ENCODE peak calls at places on chromosomes 3 and 15, in eight cellular contexts. E is brain microvascular endothelial cell; S is naive B cell; X is activated T-cell treated with anti-CD3 and anti-CD28 coated beads, Interleukin-2, amount 50 U/mL, for 72 hours; U is mucosa of descending colon; D is NCI-H1092; R is hippocampal formation; L is MV-4-11. M is an unnamed sample.

GRCh38 chr3:158105710-158106438 is at the start of gene SHOX2:
- DNase-seq in E (no peak), S (no peak), X (peak), U (peak), D (no peak), R (no peak), L (peak), M (peak)

GRCh38 chr3:17645074-17645698 is 97.2 kb downstream of the TBC1D5 start:
- DNase-seq in E (peak), S (peak), X (no peak), U (no peak), D (peak), R (peak), L (peak), M (peak)

GRCh38 chr3:148131990-148132638 is 565.6 kb upstream of the AGTR1 start:
- DNase-seq in E (peak), S (no peak), X (no peak), U (no peak), D (no peak), R (no peak), L (no peak), M (no peak)

GRCh38 chr15:94203321-94203720 is 28.0 kb upstream of the MCTP2 start:
- DNase-seq in E (no peak), S (no peak), X (no peak), U (no peak), D (no peak), R (no peak), L (no peak), M (peak)

GRCh38 chr3:126522363-126522788 is 1.6 kb upstream of the CHST13 start:
- DNase-seq in E (peak), S (peak), X (peak), U (peak), D (peak), R (peak), L (no peak), M (peak)

GRCh38 chr15:41862515-41863116 is 24.0 kb downstream of the PLA2G4B start:
- DNase-seq in E (no peak), S (no peak), X (no peak), U (peak), D (no peak), R (no peak), L (no peak), M (no peak)

GRCh38 chr3:47082519-47082918 is 81.4 kb downstream of the SETD2 start:
- DNase-seq in E (no peak), S (no peak), X (no peak), U (no peak), D (no peak), R (no peak), L (peak), M (peak)

GRCh38 chr15:46442196-46442595 is 807.4 kb downstream of the SQOR start:
- DNase-seq in E (no peak), S (no peak), X (no peak), U (no peak), D (no peak), R (no peak), L (no peak), M (no peak)

GRCh38 chr3:10238330-10238995 is 9.8 kb upstream of the TATDN2 start:
- DNase-seq in E (no peak), S (no peak), X (peak), U (no peak), D (no peak), R (no peak), L (peak), M (peak)

GRCh38 chr3:183871541-183871940 is 13.1 kb downstream of the PARL start:
- DNase-seq in E (no peak), S (no peak), X (no peak), U (no peak), D (no peak), R (no peak), L (no peak), M (no peak)

GRCh38 chr3:32147935-32148334 is 41.5 kb downstream of the GPD1L start:
- DNase-seq in E (no peak), S (no peak), X (no peak), U (no peak), D (no peak), R (peak), L (no peak), M (peak)

GRCh38 chr3:122626515-122627180 is 49.2 kb downstream of the PARP15 start:
- DNase-seq in E (no peak), S (no peak), X (no peak), U (no peak), D (no peak), R (no peak), L (no peak), M (no peak)

GRCh38 chr15:44173813-44174212 is 21.3 kb downstream of the FRMD5 start:
- DNase-seq in E (no peak), S (no peak), X (no peak), U (no peak), D (no peak), R (no peak), L (no peak), M (no peak)

GRCh38 chr15:52653451-52653964 is 25.7 kb downstream of the ATOSA start:
- DNase-seq in E (peak), S (no peak), X (no peak), U (no peak), D (no peak), R (no peak), L (no peak), M (no peak)

GRCh38 chr3:51967384-51968174 is at the start of gene PCBP4:
- DNase-seq in E (no peak), S (peak), X (peak), U (peak), D (peak), R (peak), L (no peak), M (peak)

GRCh38 chr3:27368831-27369607 is at the start of gene NEK10:
- DNase-seq in E (peak), S (peak), X (peak), U (peak), D (peak), R (peak), L (peak), M (peak)

GRCh38 chr3:172476339-172476738 is 28.1 kb upstream of the GHSR start:
- DNase-seq in E (no peak), S (no peak), X (no peak), U (no peak), D (no peak), R (no peak), L (peak), M (peak)

GRCh38 chr15:45521596-45522167 is 873 bp downstream of the SLC30A4 start:
- DNase-seq in E (no peak), S (peak), X (no peak), U (no peak), D (no peak), R (peak), L (no peak), M (peak)

GRCh38 chr3:43641306-43642114 is 19.7 kb upstream of the ANO10 start:
- DNase-seq in E (no peak), S (no peak), X (no peak), U (no peak), D (no peak), R (no peak), L (no peak), M (peak)

GRCh38 chr3:52433328-52434060 is 11.4 kb downstream of the SEMA3G start:
- DNase-seq in E (no peak), S (no peak), X (no peak), U (no peak), D (no peak), R (no peak), L (no peak), M (no peak)

GRCh38 chr3:23884481-23884880 is 32.3 kb downstream of the NKIRAS1 start:
- DNase-seq in E (no peak), S (no peak), X (no peak), U (no peak), D (no peak), R (no peak), L (peak), M (peak)

GRCh38 chr3:183144403-183144802 is 18.1 kb downstream of the LAMP3 start:
- DNase-seq in E (no peak), S (no peak), X (no peak), U (no peak), D (no peak), R (no peak), L (no peak), M (no peak)

GRCh38 chr3:129824926-129825541 is 68.5 kb downstream of the TMCC1 start:
- DNase-seq in E (no peak), S (peak), X (peak), U (no peak), D (peak), R (no peak), L (no peak), M (peak)

GRCh38 chr15:37135225-37135624 is 34.9 kb upstream of the MEIS2 start:
- DNase-seq in E (no peak), S (no peak), X (no peak), U (no peak), D (no peak), R (no peak), L (peak), M (peak)

GRCh38 chr15:98967916-98968315 is 39.7 kb downstream of the PGPEP1L start:
- DNase-seq in E (no peak), S (no peak), X (no peak), U (no peak), D (no peak), R (no peak), L (no peak), M (no peak)

GRCh38 chr15:70810916-70811578 is 42.9 kb downstream of the LARP6 start:
- DNase-seq in E (no peak), S (no peak), X (no peak), U (no peak), D (no peak), R (no peak), L (no peak), M (no peak)

GRCh38 chr15:91021516-91022074 is 799 bp downstream of the VPS33B start:
- DNase-seq in E (peak), S (no peak), X (no peak), U (no peak), D (peak), R (no peak), L (no peak), M (no peak)

GRCh38 chr15:23860290-23860751 is 173.2 kb upstream of the NDN start:
- DNase-seq in E (no peak), S (no peak), X (no peak), U (no peak), D (no peak), R (no peak), L (no peak), M (no peak)

GRCh38 chr3:148162132-148162531 is 535.6 kb upstream of the AGTR1 start:
- DNase-seq in E (no peak), S (no peak), X (no peak), U (no peak), D (no peak), R (no peak), L (no peak), M (no peak)

GRCh38 chr3:174325834-174326705 is 533.1 kb upstream of the NAALADL2 start:
- DNase-seq in E (no peak), S (no peak), X (no peak), U (no peak), D (no peak), R (no peak), L (no peak), M (no peak)

GRCh38 chr3:171055336-171056178 is 29.0 kb upstream of the SLC2A2 start:
- DNase-seq in E (peak), S (no peak), X (no peak), U (no peak), D (no peak), R (no peak), L (no peak), M (no peak)

GRCh38 chr15:90594297-90594696 is 64.6 kb downstream of the CRTC3 start:
- DNase-seq in E (no peak), S (peak), X (peak), U (peak), D (peak), R (no peak), L (peak), M (no peak)

GRCh38 chr15:74399511-74400312 is 32.3 kb upstream of the CYP11A1 start:
- DNase-seq in E (peak), S (no peak), X (peak), U (peak), D (no peak), R (no peak), L (peak), M (peak)

GRCh38 chr3:75272708-75273107 is 391.4 kb upstream of the FRG2C start:
- DNase-seq in E (peak), S (no peak), X (no peak), U (no peak), D (no peak), R (no peak), L (no peak), M (no peak)

M was measured in NB4.